ENCODE peak calls at places on chromosome 3, in ten cellular contexts. K, L, I, S, B, O, Q, X, V and E are unnamed samples.

GRCh38 chr3:153173758-153174516 is 11.9 kb downstream of the RAP2B start:
- DNase-seq in B (peak; percentile 74), S (no peak), K (no peak), L (no peak), O (peak; percentile 24), V (peak; percentile 65), Q (peak; percentile 59), X (no peak), I (peak; percentile 57), E (peak; percentile 37)

GRCh38 chr3:195221015-195221853 is 49.7 kb downstream of the XXYLT1 start:
- DNase-seq in X (no peak), I (peak; percentile 83), Q (peak; percentile 72), S (peak; percentile 6), L (no peak), B (no peak), O (peak; percentile 40), V (peak; percentile 60), K (peak; percentile 44), E (peak; percentile 58)

GRCh38 chr3:11367116-11367781 is 95.1 kb downstream of the ATG7 start:
- DNase-seq in S (peak; percentile 32), I (peak; percentile 89), O (peak; percentile 59), B (no peak), K (no peak), Q (peak; percentile 85), L (no peak), V (peak; percentile 77), X (no peak), E (peak; percentile 97)

GRCh38 chr3:185935465-185936263 is 2.1 kb downstream of the TRA2B start:
- DNase-seq in Q (peak; percentile 39), B (peak; percentile 33), V (peak; percentile 19), I (peak; percentile 49), O (no peak), S (peak; percentile 50), X (no peak), K (no peak), L (no peak), E (no peak)

GRCh38 chr3:8416965-8417364 is 84.7 kb upstream of the LMCD1 start:
- DNase-seq in B (peak; percentile 65), Q (peak; percentile 12), V (peak; percentile 33), I (peak; percentile 54), X (peak; percentile 56), L (peak; percentile 65), K (no peak), S (peak; percentile 62), O (peak; percentile 20), E (peak; percentile 27)

GRCh38 chr3:124812291-124813265 is 74.6 kb downstream of the ITGB5 start:
- DNase-seq in X (no peak), V (peak; percentile 97), S (peak; percentile 80), L (no peak), O (peak; percentile 96), Q (peak; percentile 99), K (peak; percentile 76), B (no peak), I (peak; percentile 97), E (peak; percentile 96)

GRCh38 chr3:42582474-42583070 is 805 bp upstream of the SEC22C start:
- DNase-seq in V (no peak), O (no peak), K (no peak), I (no peak), B (no peak), X (no peak), L (no peak), S (no peak), Q (no peak), E (no peak)

GRCh38 chr3:46497556-46498265 is at the start of gene RTP3:
- DNase-seq in K (no peak), O (no peak), Q (no peak), X (no peak), L (no peak), B (no peak), V (no peak), I (no peak), S (no peak), E (no peak)

GRCh38 chr3:23242106-23242505 is 39.0 kb downstream of the UBE2E2 start:
- DNase-seq in K (no peak), L (no peak), I (no peak), X (no peak), Q (no peak), O (no peak), B (no peak), S (no peak), V (no peak), E (no peak)

GRCh38 chr3:10998542-10998941 is 6.0 kb downstream of the SLC6A1 start:
- DNase-seq in V (no peak), L (no peak), K (no peak), O (no peak), X (no peak), B (no peak), Q (no peak), S (no peak), I (no peak), E (no peak)

GRCh38 chr3:189941679-189942078 is 179.0 kb downstream of the P3H2 start:
- DNase-seq in L (peak; percentile 32), S (no peak), Q (no peak), V (peak; percentile 21), X (no peak), K (no peak), O (peak; percentile 74), I (peak; percentile 54), B (no peak), E (peak; percentile 27)

GRCh38 chr3:137692803-137693431 is 71.2 kb upstream of the SOX14 start:
- DNase-seq in I (no peak), Q (no peak), O (no peak), V (no peak), L (no peak), B (peak; percentile 93), X (no peak), K (no peak), S (peak; percentile 23), E (no peak)

GRCh38 chr3:72144773-72145505 is 360.0 kb upstream of the PROK2 start:
- DNase-seq in X (no peak), S (no peak), O (no peak), V (no peak), I (no peak), Q (no peak), L (no peak), B (peak; percentile 75), K (peak; percentile 63), E (peak; percentile 18)

GRCh38 chr3:186722457-186722856 is 5.3 kb downstream of the KNG1 start:
- DNase-seq in O (no peak), V (peak; percentile 45), X (no peak), S (peak; percentile 29), L (no peak), Q (peak; percentile 6), B (peak; percentile 82), I (no peak), K (peak; percentile 53), E (peak; percentile 3)

GRCh38 chr3:30350011-30350410 is 256.4 kb upstream of the TGFBR2 start:
- DNase-seq in K (no peak), O (no peak), Q (no peak), I (no peak), V (no peak), S (no peak), L (no peak), B (no peak), X (no peak), E (no peak)

GRCh38 chr3:118369892-118370491 is 664.7 kb downstream of the IGSF11 start:
- DNase-seq in Q (no peak), B (no peak), O (no peak), K (no peak), I (no peak), X (no peak), L (no peak), V (no peak), S (no peak), E (no peak)

GRCh38 chr3:71046791-71047190 is 536.7 kb downstream of the FOXP1 start:
- DNase-seq in B (no peak), Q (no peak), X (no peak), I (no peak), L (no peak), V (no peak), O (no peak), S (peak; percentile 29), K (no peak), E (no peak)

GRCh38 chr3:179526989-179527391 is 35.7 kb upstream of the ACTL6A start:
- DNase-seq in B (peak; percentile 79), V (peak; percentile 76), X (no peak), O (peak; percentile 80), S (peak; percentile 48), I (peak; percentile 90), L (peak; percentile 9), Q (peak; percentile 65), K (no peak), E (peak; percentile 94)

GRCh38 chr3:149368201-149368849 is 9.1 kb downstream of the TM4SF1 start:
- DNase-seq in Q (no peak), L (no peak), I (no peak), V (peak; percentile 47), X (no peak), S (peak; percentile 68), K (no peak), B (no peak), O (no peak), E (peak; percentile 60)

GRCh38 chr3:39920271-39920670 is 110.9 kb downstream of the MYRIP start:
- DNase-seq in X (no peak), Q (no peak), O (peak; percentile 13), K (no peak), S (no peak), I (no peak), V (peak; percentile 51), B (no peak), L (no peak), E (no peak)

GRCh38 chr3:58868101-58868779 is 181.6 kb downstream of the CFAP20DC start:
- DNase-seq in I (no peak), K (no peak), L (no peak), V (no peak), O (no peak), B (no peak), S (no peak), Q (no peak), X (no peak), E (no peak)
- H3K4me3 ChIP-seq in I (no peak overlapping the region), K (no peak overlapping the region), L (no peak overlapping the region), V (no peak overlapping the region), O (no peak overlapping the region), B (no peak overlapping the region), S (no peak overlapping the region), Q (no peak overlapping the region), X (no peak overlapping the region), E (no peak overlapping the region)

GRCh38 chr3:88057650-88058321 is 1.0 kb downstream of the CGGBP1 start:
- DNase-seq in I (peak; percentile 59), X (no peak), Q (peak; percentile 33), L (no peak), O (peak; percentile 50), K (no peak), B (no peak), S (no peak), V (peak; percentile 30), E (peak; percentile 46)
- TF ChIP-seq CTCF in I (peak; percentile 56), X (no peak), Q (peak; percentile 46), L (no peak), O (peak; percentile 38), K (no peak), B (no peak), S (no peak), V (peak; percentile 30), E (peak; percentile 37)

GRCh38 chr3:4972652-4973643 is 6.3 kb upstream of the BHLHE40 start:
- DNase-seq in S (no peak), V (no peak), I (no peak), B (no peak), O (no peak), L (no peak), Q (no peak), X (no peak), K (no peak), E (no peak)
- H3K4me3 ChIP-seq in S (no peak overlapping the region), V (no peak overlapping the region), I (no peak overlapping the region), B (no peak overlapping the region), O (no peak overlapping the region), L (no peak overlapping the region), Q (no peak overlapping the region), X (no peak overlapping the region), K (no peak overlapping the region), E (no peak overlapping the region)

GRCh38 chr3:136070953-136071949 is 105.7 kb downstream of the PPP2R3A start:
- DNase-seq in Q (peak; percentile 29), X (no peak), K (no peak), S (no peak), I (peak; percentile 47), L (no peak), O (peak; percentile 38), V (peak; percentile 79), B (peak; percentile 49), E (peak; percentile 87)
- TF ChIP-seq CTCF in Q (no peak), X (no peak), K (no peak), S (no peak), I (peak; percentile 13), L (no peak), O (no peak), V (no peak), B (no peak), E (no peak)